ENCODE peak calls at places on chromosome 10, in six cellular contexts. One of them, this sample, is unnamed.

GRCh38 chr10:91227576-91227975 is 7.1 kb downstream of the PCGF5 start:
- DNase-seq in body of pancreas: no peak
- DNase-seq in bronchial epithelial cell: no peak
- DNase-seq in RWPE1: no peak
- DNase-seq in GM03348: no peak
- DNase-seq in endothelial cell: no peak
- DNase-seq in this sample: no peak

GRCh38 chr10:117609095-117609821 is 66.7 kb downstream of the EMX2 start:
- DNase-seq in endothelial cell: no peak
- DNase-seq in body of pancreas: peak; percentile 65
- DNase-seq in bronchial epithelial cell: peak; percentile 78
- DNase-seq in RWPE1: peak; percentile 80
- DNase-seq in GM03348: peak; percentile 87
- DNase-seq in this sample: peak; percentile 10

GRCh38 chr10:122587099-122587725 is 26.7 kb downstream of the DMBT1 start:
- DNase-seq in body of pancreas: no peak
- DNase-seq in bronchial epithelial cell: no peak
- DNase-seq in RWPE1: no peak
- DNase-seq in GM03348: no peak
- DNase-seq in endothelial cell: no peak
- DNase-seq in this sample: no peak

GRCh38 chr10:104711167-104711765 is 70.2 kb downstream of the SORCS3 start:
- DNase-seq in body of pancreas: no peak
- DNase-seq in endothelial cell: no peak
- DNase-seq in GM03348: no peak
- DNase-seq in RWPE1: no peak
- DNase-seq in bronchial epithelial cell: no peak
- DNase-seq in this sample: no peak

GRCh38 chr10:113982745-113983144 is 60.9 kb upstream of the ADRB1 start:
- DNase-seq in GM03348: no peak
- DNase-seq in body of pancreas: peak; percentile 49
- DNase-seq in RWPE1: no peak
- DNase-seq in endothelial cell: no peak
- DNase-seq in bronchial epithelial cell: peak; percentile 8
- DNase-seq in this sample: peak; percentile 23

GRCh38 chr10:89206402-89207180 is 526 bp downstream of the CH25H start:
- DNase-seq in endothelial cell: peak; percentile 21
- DNase-seq in GM03348: peak; percentile 46
- DNase-seq in body of pancreas: peak; percentile 16
- DNase-seq in bronchial epithelial cell: no peak
- DNase-seq in RWPE1: no peak
- DNase-seq in this sample: peak; percentile 31

GRCh38 chr10:117509573-117509972 is 33.0 kb upstream of the EMX2 start:
- DNase-seq in body of pancreas: no peak
- DNase-seq in endothelial cell: no peak
- DNase-seq in GM03348: no peak
- DNase-seq in RWPE1: no peak
- DNase-seq in bronchial epithelial cell: no peak
- DNase-seq in this sample: no peak

GRCh38 chr10:79142064-79142491 is 73.3 kb downstream of the ZMIZ1 start:
- DNase-seq in RWPE1: no peak
- DNase-seq in endothelial cell: no peak
- DNase-seq in bronchial epithelial cell: no peak
- DNase-seq in GM03348: peak; percentile 72
- DNase-seq in body of pancreas: no peak
- DNase-seq in this sample: no peak

GRCh38 chr10:5165738-5166137 is 19.2 kb downstream of the AKR1C8 start:
- DNase-seq in bronchial epithelial cell: no peak
- DNase-seq in RWPE1: no peak
- DNase-seq in body of pancreas: no peak
- DNase-seq in GM03348: no peak
- DNase-seq in endothelial cell: no peak
- DNase-seq in this sample: no peak

GRCh38 chr10:131774618-131775443 is 126.0 kb upstream of the PPP2R2D start:
- DNase-seq in RWPE1: no peak
- DNase-seq in bronchial epithelial cell: no peak
- DNase-seq in body of pancreas: no peak
- DNase-seq in endothelial cell: no peak
- DNase-seq in GM03348: no peak
- DNase-seq in this sample: no peak

GRCh38 chr10:101817542-101818118 is 614 bp downstream of the OGA start:
- DNase-seq in RWPE1: peak; percentile 93
- DNase-seq in GM03348: peak; percentile 88
- DNase-seq in bronchial epithelial cell: peak; percentile 88
- DNase-seq in endothelial cell: no peak
- DNase-seq in body of pancreas: peak; percentile 76
- DNase-seq in this sample: peak; percentile 86

GRCh38 chr10:8998751-8999150 is 944.3 kb downstream of the GATA3 start:
- DNase-seq in body of pancreas: no peak
- DNase-seq in GM03348: no peak
- DNase-seq in endothelial cell: no peak
- DNase-seq in RWPE1: no peak
- DNase-seq in bronchial epithelial cell: peak; percentile 8
- DNase-seq in this sample: no peak

GRCh38 chr10:92688927-92689662 is 660 bp upstream of the HHEX start:
- DNase-seq in endothelial cell: peak; percentile 57
- DNase-seq in RWPE1: no peak
- DNase-seq in GM03348: peak; percentile 25
- DNase-seq in body of pancreas: peak; percentile 51
- DNase-seq in bronchial epithelial cell: no peak
- DNase-seq in this sample: no peak

GRCh38 chr10:101974091-101974799 is 81.7 kb downstream of the ARMH3 start:
- DNase-seq in bronchial epithelial cell: no peak
- DNase-seq in GM03348: peak; percentile 21
- DNase-seq in body of pancreas: no peak
- DNase-seq in RWPE1: no peak
- DNase-seq in endothelial cell: no peak
- DNase-seq in this sample: no peak

GRCh38 chr10:119550802-119551201 is 8.3 kb upstream of the RGS10 start:
- DNase-seq in RWPE1: no peak
- DNase-seq in GM03348: no peak
- DNase-seq in endothelial cell: no peak
- DNase-seq in body of pancreas: no peak
- DNase-seq in bronchial epithelial cell: no peak
- DNase-seq in this sample: no peak

GRCh38 chr10:11677480-11677879 is 64.7 kb upstream of the ECHDC3 start:
- DNase-seq in bronchial epithelial cell: no peak
- DNase-seq in RWPE1: no peak
- DNase-seq in endothelial cell: no peak
- DNase-seq in body of pancreas: no peak
- DNase-seq in GM03348: no peak
- DNase-seq in this sample: no peak